ENCODE peak calls at places on chromosome 18, in five cellular contexts. I is uterus, U is astrocyte of the spinal cord, N is fibroblast of villous mesenchyme, R is fibroblast of mammary gland. Y is an unnamed sample.

GRCh38 chr18:58310517-58310916 is 266.5 kb downstream of the NEDD4L start:
- DNase-seq in R (no peak), U (no peak), N (no peak), I (no peak), Y (peak)

GRCh38 chr18:21760321-21760720 is 19.7 kb downstream of the MIB1 start:
- DNase-seq in R (peak), N (peak), I (no peak), U (peak), Y (no peak)

GRCh38 chr18:58796205-58796604 is 68.5 kb upstream of the ZNF532 start:
- DNase-seq in U (no peak), I (no peak), N (no peak), R (no peak), Y (no peak)

GRCh38 chr18:58139627-58140026 is 95.6 kb downstream of the NEDD4L start:
- DNase-seq in I (no peak), N (no peak), U (no peak), R (no peak), Y (no peak)

GRCh38 chr18:25019086-25019860 is 332.7 kb downstream of the ZNF521 start:
- DNase-seq in U (no peak), N (no peak), R (no peak), I (no peak), Y (no peak)

GRCh38 chr18:34807106-34807796 is 97.2 kb downstream of the DTNA start:
- DNase-seq in R (no peak), I (no peak), N (no peak), U (no peak), Y (no peak)

GRCh38 chr18:36006997-36007396 is 34.5 kb downstream of the RMP24 start:
- DNase-seq in U (no peak), R (no peak), N (no peak), I (no peak), Y (no peak)

GRCh38 chr18:35581555-35582309 is at the start of gene GALNT1:
- DNase-seq in U (no peak), R (no peak), N (peak), I (peak), Y (peak)

GRCh38 chr18:68219867-68220266 is 495.0 kb downstream of the TMX3 start:
- DNase-seq in U (no peak), I (no peak), R (no peak), N (peak), Y (no peak)

GRCh38 chr18:44731866-44732555 is 51.3 kb downstream of the SETBP1 start:
- DNase-seq in R (peak), N (no peak), I (no peak), U (no peak), Y (peak)

GRCh38 chr18:58569490-58569911 is 59.4 kb downstream of the ALPK2 start:
- DNase-seq in N (peak), R (peak), U (no peak), I (no peak), Y (no peak)

GRCh38 chr18:2826581-2826980 is 20.2 kb upstream of the EMILIN2 start:
- DNase-seq in R (peak), I (peak), U (no peak), N (peak), Y (peak)

GRCh38 chr18:6616981-6617380 is 112.5 kb upstream of the ARHGAP28 start:
- DNase-seq in R (no peak), N (no peak), I (no peak), U (no peak), Y (no peak)

GRCh38 chr18:3454365-3455089 is 4.6 kb downstream of the TGIF1 start:
- DNase-seq in R (peak), U (peak), N (peak), I (no peak), Y (peak)

GRCh38 chr18:72826736-72827135 is 41.1 kb downstream of the NETO1 start:
- DNase-seq in U (no peak), I (no peak), N (no peak), R (no peak), Y (no peak)

GRCh38 chr18:23433360-23433759 is 19.7 kb upstream of the RIOK3 start:
- DNase-seq in U (no peak), N (no peak), I (no peak), R (no peak), Y (no peak)

GRCh38 chr18:69239849-69240248 is 160.8 kb upstream of the DOK6 start:
- DNase-seq in R (no peak), N (peak), U (no peak), I (no peak), Y (no peak)

GRCh38 chr18:29191263-29191662 is 1014.3 kb upstream of the CDH2 start:
- DNase-seq in U (peak), N (peak), I (no peak), R (peak), Y (peak)

GRCh38 chr18:39773656-39774055 is 2181.4 kb upstream of the PIK3C3 start:
- DNase-seq in U (peak), R (peak), N (no peak), I (no peak), Y (peak)

GRCh38 chr18:28147674-28148171 is 29.2 kb downstream of the CDH2 start:
- DNase-seq in N (peak), U (no peak), R (peak), I (no peak), Y (peak)

GRCh38 chr18:62420513-62421209 is 95.6 kb downstream of the TNFRSF11A start:
- DNase-seq in N (peak), R (peak), I (no peak), U (peak), Y (peak)

GRCh38 chr18:34258176-34258575 is 33.5 kb upstream of the NOL4 start:
- DNase-seq in R (no peak), N (no peak), U (no peak), I (no peak), Y (no peak)

GRCh38 chr18:62937065-62937464 is 221.7 kb downstream of the PHLPP1 start:
- DNase-seq in U (no peak), I (no peak), R (peak), N (peak), Y (peak)

GRCh38 chr18:58247363-58247834 is 203.4 kb downstream of the NEDD4L start:
- DNase-seq in N (peak), I (no peak), R (no peak), U (peak), Y (peak)

GRCh38 chr18:3262234-3263171 is 570 bp downstream of the MYL12B start:
- DNase-seq in R (no peak), U (no peak), I (no peak), N (peak), Y (peak)

GRCh38 chr18:60100805-60101204 is 201.0 kb downstream of the PMAIP1 start:
- DNase-seq in R (peak), N (no peak), I (no peak), U (no peak), Y (no peak)

GRCh38 chr18:24446953-24447537 is 13.4 kb upstream of the HRH4 start:
- DNase-seq in U (no peak), R (peak), N (no peak), I (no peak), Y (peak)

GRCh38 chr18:44807766-44808165 is 127.1 kb downstream of the SETBP1 start:
- DNase-seq in R (no peak), N (no peak), U (no peak), I (no peak), Y (no peak)

GRCh38 chr18:47618758-47619157 is 311.7 kb downstream of the SMAD2 start:
- DNase-seq in I (no peak), U (no peak), N (no peak), R (no peak), Y (no peak)

GRCh38 chr18:74895686-74896085 is 298.0 kb downstream of the ZNF407 start:
- DNase-seq in U (peak), I (no peak), R (peak), N (peak), Y (peak)

GRCh38 chr18:74899554-74899953 is 301.9 kb downstream of the ZNF407 start:
- DNase-seq in U (peak), R (no peak), N (no peak), I (peak), Y (peak)

GRCh38 chr18:74897971-74898657 is 300.4 kb downstream of the ZNF407 start:
- DNase-seq in U (peak), N (peak), R (peak), I (no peak), Y (peak)

GRCh38 chr18:74898965-74899364 is 301.3 kb downstream of the ZNF407 start:
- DNase-seq in R (peak), I (no peak), N (no peak), U (peak), Y (peak)

GRCh38 chr18:74896390-74896991 is 298.8 kb downstream of the ZNF407 start:
- DNase-seq in I (no peak), R (peak), N (no peak), U (peak), Y (peak)
- TF ChIP-seq CTCF in I (no peak), R (peak), N (peak), U (peak), Y (no peak)

DNA sequence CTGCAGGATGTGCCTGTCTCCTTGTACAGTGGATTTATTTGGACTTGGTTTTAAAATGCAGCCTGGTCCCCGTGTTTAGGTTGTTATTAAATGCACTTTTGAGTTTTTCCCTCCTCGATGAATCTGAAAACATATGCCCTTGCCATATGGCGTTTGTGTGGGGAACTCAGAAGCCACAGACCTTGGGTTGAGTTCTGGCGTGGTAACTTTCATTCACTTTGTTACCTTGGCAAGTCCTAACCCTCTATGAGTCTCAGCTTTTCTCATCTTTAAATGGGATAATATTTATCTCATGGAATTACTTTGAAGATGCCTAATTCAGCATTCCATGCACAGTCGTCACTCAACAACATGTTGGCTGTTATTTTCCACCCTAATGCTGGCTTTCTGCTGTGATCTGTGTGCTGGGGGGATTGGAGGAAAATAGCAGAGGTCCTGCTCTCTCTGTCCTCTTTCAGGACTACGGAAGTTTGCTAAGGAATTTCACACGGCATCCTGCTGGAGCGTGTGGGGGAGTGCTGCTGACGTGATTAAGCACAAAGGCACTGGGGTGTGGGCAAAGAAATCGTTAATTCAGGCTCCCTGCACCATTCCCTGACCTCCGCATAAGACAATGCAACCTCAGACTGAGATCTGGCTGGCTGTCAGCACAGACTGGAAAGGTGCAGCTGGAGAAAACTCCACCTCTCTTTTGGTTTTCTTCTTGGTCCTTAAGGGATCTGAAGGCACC is 61.7 kb downstream of the LDLRAD4 start:
- DNase-seq in U (no peak), R (no peak), N (peak), I (no peak), Y (peak)
- H3K4me3 ChIP-seq in U (no peak), R (no peak), N (no peak), I (no peak), Y (no peak)

GRCh38 chr18:12291161-12291560 is 16.9 kb upstream of the TUBB6 start:
- DNase-seq in I (no peak), U (no peak), R (no peak), N (no peak), Y (no peak)
- TF ChIP-seq CTCF in I (no peak), U (no peak), R (no peak), N (no peak), Y (no peak)

DNA sequence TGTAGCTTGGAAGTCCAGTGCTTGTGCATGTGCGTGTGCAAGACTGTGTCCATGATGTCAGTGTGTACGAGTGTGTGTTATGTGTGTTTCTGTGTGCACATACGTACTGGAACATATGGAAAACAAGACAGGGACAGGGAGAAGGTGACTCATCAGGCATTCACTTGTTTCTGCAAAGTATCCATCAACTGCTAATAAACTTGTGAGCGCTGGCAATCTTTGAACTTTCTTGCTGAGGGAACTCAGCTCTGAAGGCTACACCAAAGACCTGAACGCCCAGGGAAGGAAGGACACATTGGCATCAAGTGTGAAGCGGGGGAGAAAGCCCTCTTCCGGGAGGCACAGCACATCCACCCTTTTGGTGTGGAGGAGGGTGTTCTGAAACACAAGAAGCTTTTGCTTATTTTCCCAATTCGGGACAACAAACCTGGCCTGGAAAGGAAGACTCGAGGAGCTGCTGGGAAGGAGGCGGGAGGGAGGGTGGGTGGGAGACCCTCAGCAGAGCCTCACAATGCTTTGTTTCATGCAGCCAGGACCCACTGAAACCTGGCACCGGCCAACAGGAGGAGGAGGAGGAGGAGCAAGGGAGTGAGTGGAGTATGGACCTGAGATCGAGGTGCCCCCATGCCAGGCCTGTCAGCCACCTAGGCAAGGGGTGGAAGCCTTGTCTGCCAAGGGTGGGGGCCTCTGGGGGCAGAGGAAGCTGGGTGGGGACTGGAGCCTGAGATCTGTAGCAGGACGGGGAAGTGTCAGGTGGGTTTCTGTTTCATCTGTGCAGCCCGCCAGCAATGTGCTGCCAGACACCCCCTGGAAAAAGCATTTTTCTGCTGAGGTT is 26.8 kb downstream of the SMAD7 start:
- DNase-seq in U (peak), R (peak), N (peak), I (no peak), Y (peak)
- H3K4me3 ChIP-seq in U (no peak), R (no peak), N (no peak), I (no peak), Y (no peak)

DNA sequence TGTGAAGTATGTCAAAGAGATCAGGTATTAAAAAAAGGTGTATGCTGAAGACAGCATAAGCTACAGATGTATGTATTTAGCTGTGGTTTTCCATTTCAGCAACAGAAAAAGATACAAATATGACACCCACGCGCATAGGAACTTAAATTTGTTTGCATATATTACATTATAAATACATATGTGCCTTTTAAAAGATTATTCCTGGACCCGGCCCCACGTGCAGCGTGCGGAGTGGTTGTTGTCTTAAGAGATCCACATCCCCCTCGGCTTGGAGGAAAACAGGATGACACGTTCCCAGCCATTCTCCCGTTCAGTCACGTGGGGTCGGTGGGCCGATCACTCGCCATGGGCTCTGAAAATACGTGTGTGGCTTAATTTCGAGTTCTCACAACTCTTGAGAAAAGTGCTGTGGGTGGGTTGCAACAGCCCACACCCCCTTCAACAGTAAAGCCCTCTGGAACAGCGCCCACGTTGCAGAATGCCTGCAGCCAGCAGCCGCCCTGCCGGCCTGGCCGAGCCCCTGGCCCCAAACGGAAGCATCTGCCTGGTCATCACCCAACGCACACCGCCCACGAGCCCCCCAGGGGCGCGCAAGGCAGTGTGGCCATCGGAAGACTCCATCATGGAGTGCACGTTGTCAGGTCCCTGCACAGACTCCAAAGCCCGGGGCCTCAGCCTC is 18.6 kb upstream of the KCNG2 start:
- DNase-seq in U (no peak), N (no peak), I (no peak), R (no peak), Y (no peak)
- TF ChIP-seq CTCF in U (no peak), N (no peak), I (no peak), R (no peak), Y (no peak)

GRCh38 chr18:77765468-77765867 is 515.8 kb downstream of the GALR1 start:
- DNase-seq in N (no peak), I (no peak), U (peak), R (peak), Y (no peak)

GRCh38 chr18:77761332-77761731 is 511.7 kb downstream of the GALR1 start:
- DNase-seq in N (no peak), U (no peak), I (no peak), R (no peak), Y (no peak)

GRCh38 chr18:77766421-77766820 is 516.8 kb downstream of the GALR1 start:
- DNase-seq in R (no peak), I (no peak), U (no peak), N (no peak), Y (no peak)

GRCh38 chr18:77763530-77763929 is 513.9 kb downstream of the GALR1 start:
- DNase-seq in I (no peak), U (no peak), R (no peak), N (no peak), Y (no peak)

GRCh38 chr18:77762632-77763031 is 513.0 kb downstream of the GALR1 start:
- DNase-seq in I (no peak), N (no peak), R (no peak), U (no peak), Y (no peak)
- H3K4me3 ChIP-seq in I (no peak), N (no peak), R (no peak), U (no peak), Y (no peak)

GRCh38 chr18:14975431-14975830 is 227.5 kb downstream of the ANKRD30B start:
- DNase-seq in U (no peak), R (no peak), I (no peak), N (no peak), Y (no peak)

GRCh38 chr18:14978191-14978590 is 230.2 kb downstream of the ANKRD30B start:
- DNase-seq in I (no peak), R (no peak), U (no peak), N (no peak), Y (no peak)

GRCh38 chr18:14979875-14980274 is 231.9 kb downstream of the ANKRD30B start:
- DNase-seq in R (no peak), N (no peak), I (no peak), U (no peak), Y (no peak)

GRCh38 chr18:14976736-14977430 is 228.9 kb downstream of the ANKRD30B start:
- DNase-seq in R (peak), I (no peak), U (peak), N (no peak), Y (peak)

GRCh38 chr18:14978962-14979535 is 231.1 kb downstream of the ANKRD30B start:
- DNase-seq in R (peak), U (peak), I (no peak), N (no peak), Y (peak)
- TF ChIP-seq CTCF in R (peak), U (peak), I (no peak), N (no peak), Y (peak)

GRCh38 chr18:54606835-54607212 is 15.8 kb downstream of the DYNAP start:
- DNase-seq in R (no peak), U (no peak), I (no peak), N (no peak), Y (no peak)

GRCh38 chr18:54611819-54612218 is 20.8 kb downstream of the DYNAP start:
- DNase-seq in R (no peak), U (no peak), N (no peak), I (no peak), Y (no peak)

GRCh38 chr18:54604211-54604610 is 13.2 kb downstream of the DYNAP start:
- DNase-seq in I (no peak), R (no peak), U (no peak), N (no peak), Y (no peak)

GRCh38 chr18:54608008-54608642 is 17.1 kb downstream of the DYNAP start:
- DNase-seq in N (peak), I (no peak), U (peak), R (peak), Y (peak)

DNA sequence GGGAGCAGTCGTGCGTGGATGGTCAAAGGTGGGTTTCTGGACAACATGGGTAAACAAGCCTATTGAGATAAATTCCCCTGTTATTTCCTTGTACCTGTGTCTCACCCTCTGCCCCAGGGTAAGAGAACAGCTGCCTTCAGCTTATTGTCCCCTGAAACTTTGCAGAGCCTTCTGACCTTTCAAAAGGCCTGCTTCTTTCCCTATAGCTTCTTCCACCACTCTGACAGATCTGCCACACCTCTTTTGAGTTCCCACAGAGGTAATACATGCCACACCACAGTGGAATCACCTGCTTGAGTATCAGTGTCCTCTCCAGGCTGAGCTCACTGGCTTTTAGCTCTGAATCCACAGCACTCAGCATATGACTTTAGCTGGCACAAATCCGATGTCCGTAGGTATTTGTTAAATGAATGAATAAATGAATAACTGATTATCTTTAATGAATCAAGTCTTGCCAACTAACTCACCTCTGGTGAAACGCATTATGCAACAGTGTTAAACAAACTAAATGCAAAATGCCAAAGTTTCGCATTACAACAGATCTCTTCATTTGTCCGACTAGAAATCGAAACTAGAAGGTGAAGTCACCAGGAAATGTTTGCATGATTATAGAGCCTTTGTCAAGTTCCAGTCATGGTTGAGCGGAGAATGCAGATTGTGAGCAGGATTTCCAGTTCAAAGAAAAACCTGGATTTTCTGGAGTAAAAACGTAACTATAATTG is 16.3 kb downstream of the DYNAP start:
- DNase-seq in U (peak), R (no peak), I (no peak), N (peak), Y (peak)
- H3K4me3 ChIP-seq in U (peak), R (no peak), I (no peak), N (peak), Y (no peak)

GRCh38 chr18:50281295-50281971 is at the start of gene MBD1:
- DNase-seq in N (peak), R (peak), I (peak), U (peak), Y (peak)
- TF ChIP-seq CTCF in N (peak), R (no peak), I (peak), U (peak), Y (peak)

Y was measured in cardiac fibroblast.